ENCODE peak calls at places on chromosomes 5 and 9, in eight cellular contexts. V, S, F, J, K, C, P and D are unnamed samples. For H3K4me1, the result is how much of the 10 kb centered on the place peaks cover.

GRCh38 chr9:90999425-91000397 is 198.1 kb downstream of the SYK start:
- DNase-seq in P (no peak), S (no peak), F (no peak), J (no peak), V (no peak), C (no peak), K (no peak), D (no peak)

GRCh38 chr5:158140120-158140778 is 281.3 kb upstream of the CLINT1 start:
- DNase-seq in P (no peak), S (peak), J (no peak), F (no peak), C (no peak), K (no peak), V (no peak), D (no peak)

GRCh38 chr5:146369691-146370090 is 31.1 kb downstream of the POU4F3 start:
- DNase-seq in J (no peak), V (no peak), K (no peak), S (no peak), P (no peak), C (no peak), F (no peak), D (no peak)

GRCh38 chr9:134396258-134396742 is 70.0 kb downstream of the RXRA start:
- DNase-seq in S (no peak), F (no peak), V (peak), K (no peak), J (peak), C (peak), P (no peak), D (no peak)

GRCh38 chr5:145479862-145480261 is 355.3 kb downstream of the PRELID2 start:
- DNase-seq in J (no peak), V (no peak), K (no peak), C (no peak), F (no peak), P (no peak), S (no peak), D (no peak)

GRCh38 chr9:131178382-131178781 is 53.0 kb downstream of the NUP214 start:
- DNase-seq in K (peak), F (peak), P (peak), V (peak), S (peak), J (peak), C (peak), D (peak)

GRCh38 chr9:16367605-16368424 is 502.7 kb downstream of the BNC2 start:
- DNase-seq in F (no peak), C (no peak), P (no peak), J (no peak), V (no peak), S (no peak), K (no peak), D (no peak)

GRCh38 chr9:130549093-130549735 is 30.2 kb upstream of the FUBP3 start:
- DNase-seq in C (no peak), F (no peak), K (peak), P (peak), S (no peak), V (no peak), J (no peak), D (no peak)

GRCh38 chr5:129904667-129905466 is 602 bp downstream of the CHSY3 start:
- DNase-seq in V (no peak), P (peak), C (no peak), J (peak), F (peak), K (no peak), S (peak), D (no peak)

GRCh38 chr9:113934826-113935676 is 58.9 kb downstream of the ZNF618 start:
- DNase-seq in J (no peak), C (no peak), V (no peak), P (no peak), F (no peak), K (no peak), S (no peak), D (no peak)

GRCh38 chr9:117145811-117146490 is 268.9 kb downstream of the ASTN2 start:
- DNase-seq in J (no peak), K (no peak), C (no peak), F (no peak), P (no peak), V (no peak), S (no peak), D (no peak)

GRCh38 chr9:128940946-128941755 is 6.3 kb downstream of the DOLK start:
- DNase-seq in K (no peak), C (no peak), P (no peak), V (no peak), J (no peak), S (no peak), F (no peak), D (no peak)

GRCh38 chr9:36765468-36766341 is 193.0 kb downstream of the MELK start:
- DNase-seq in P (peak), F (peak), K (peak), S (peak), V (peak), C (peak), J (peak), D (no peak)

GRCh38 chr9:129472651-129473102 is 148.2 kb downstream of the C9orf50 start:
- DNase-seq in S (no peak), C (no peak), P (no peak), V (no peak), K (no peak), J (no peak), F (no peak), D (no peak)

GRCh38 chr5:56415356-56415765 is 182.2 kb upstream of the ANKRD55 start:
- DNase-seq in S (peak), F (no peak), P (peak), J (peak), V (no peak), K (no peak), C (no peak), D (no peak)

GRCh38 chr9:133538851-133539250 is 4.3 kb downstream of the ADAMTSL2 start:
- DNase-seq in C (no peak), S (no peak), P (no peak), V (no peak), K (no peak), F (no peak), J (no peak), D (no peak)

GRCh38 chr9:545480-545879 is 296.0 kb upstream of the DMRT1 start:
- DNase-seq in C (no peak), S (peak), K (no peak), V (no peak), J (no peak), P (no peak), F (no peak), D (no peak)

GRCh38 chr5:77356740-77357139 is 135.4 kb downstream of the WDR41 start:
- DNase-seq in V (no peak), J (no peak), S (no peak), F (peak), C (no peak), K (no peak), P (no peak), D (no peak)

GRCh38 chr9:111271481-111272080 is 58.4 kb downstream of the OR2K2 start:
- DNase-seq in V (no peak), F (peak), C (no peak), S (no peak), J (no peak), K (no peak), P (no peak), D (no peak)

GRCh38 chr5:151949909-151950308 is 25.3 kb upstream of the GLRA1 start:
- DNase-seq in K (no peak), P (no peak), J (no peak), F (no peak), C (no peak), S (no peak), V (no peak), D (no peak)

GRCh38 chr9:127918201-127919107 is 1.6 kb upstream of the ST6GALNAC4 start:
- DNase-seq in V (no peak), C (no peak), F (peak), J (peak), S (no peak), K (no peak), P (peak), D (no peak)

GRCh38 chr5:10789021-10789420 is 28.0 kb upstream of the DAP start:
- DNase-seq in C (no peak), K (no peak), V (no peak), F (no peak), J (peak), S (peak), P (no peak), D (no peak)

GRCh38 chr9:76912631-76913275 is 6.8 kb upstream of the PRUNE2 start:
- DNase-seq in C (no peak), S (no peak), F (peak), K (peak), V (no peak), P (no peak), J (no peak), D (no peak)

GRCh38 chr9:75866273-75866871 is 24.1 kb upstream of the PCSK5 start:
- DNase-seq in V (peak), C (no peak), J (peak), F (peak), P (peak), S (no peak), K (peak), D (no peak)

GRCh38 chr5:59588922-59589321 is 304.6 kb downstream of the PDE4D start:
- DNase-seq in C (no peak), S (no peak), F (no peak), J (no peak), P (peak), V (no peak), K (no peak), D (no peak)

GRCh38 chr9:86732514-86732913 is 214.8 kb downstream of the GAS1 start:
- DNase-seq in V (no peak), J (no peak), S (no peak), F (no peak), K (no peak), P (no peak), C (no peak), D (no peak)

GRCh38 chr5:64789457-64789856 is 20.7 kb downstream of the CWC27 start:
- DNase-seq in V (no peak), C (no peak), F (no peak), J (no peak), S (no peak), P (no peak), K (no peak), D (no peak)

GRCh38 chr5:159788835-159789331 is 127.4 kb upstream of the ADRA1B start:
- DNase-seq in J (no peak), S (peak), C (no peak), F (no peak), P (no peak), V (no peak), K (no peak), D (no peak)

GRCh38 chr5:95005811-95006210 is 279.1 kb downstream of the MCTP1 start:
- DNase-seq in F (no peak), J (no peak), S (no peak), C (no peak), V (no peak), P (no peak), K (no peak), D (no peak)

GRCh38 chr5:123844873-123845272 is 332.9 kb downstream of the CSNK1G3 start:
- DNase-seq in P (no peak), K (no peak), S (no peak), V (no peak), C (no peak), J (no peak), F (no peak), D (no peak)

GRCh38 chr5:1481266-1481998 is 36.2 kb upstream of the SLC6A3 start:
- DNase-seq in J (no peak), P (no peak), S (no peak), V (no peak), K (no peak), C (no peak), F (no peak), D (no peak)

GRCh38 chr9:86230858-86231257 is 28.6 kb downstream of the C9orf153 start:
- DNase-seq in V (no peak), S (no peak), J (no peak), K (no peak), C (no peak), F (no peak), P (no peak), D (no peak)

GRCh38 chr9:122463828-122464632 is 13.7 kb downstream of the OR1J1 start:
- DNase-seq in F (peak), K (peak), V (no peak), P (peak), J (no peak), C (no peak), S (no peak), D (no peak)

GRCh38 chr5:135211083-135211790 is 177.2 kb upstream of the PITX1 start:
- DNase-seq in S (no peak), V (no peak), C (no peak), J (no peak), P (no peak), K (no peak), F (no peak), D (no peak)

GRCh38 chr5:69166686-69167487 is at the start of gene CCNB1:
- DNase-seq in F (peak), V (peak), S (peak), P (peak), J (peak), C (peak), K (peak), D (peak)

DNA sequence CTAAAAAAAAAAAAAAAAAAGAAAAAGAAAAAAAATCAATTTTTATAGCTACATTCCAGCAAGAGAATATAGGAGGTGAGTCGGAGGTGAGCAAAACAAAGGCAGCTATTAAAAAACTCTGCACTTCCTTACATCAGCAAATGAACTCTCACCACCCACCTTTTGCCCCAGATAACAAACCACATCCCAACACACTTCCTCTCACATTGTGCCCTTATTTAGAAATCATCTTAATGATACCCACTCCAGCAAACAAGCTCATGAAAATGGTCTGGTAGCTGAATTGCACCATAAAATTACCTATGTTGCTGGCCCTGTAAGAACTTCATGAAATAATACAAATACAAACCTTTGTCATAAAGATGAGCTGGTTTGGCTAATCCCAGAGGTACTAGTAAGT is 82.9 kb downstream of the CEMIP2 start:
- DNase-seq in K (no peak), J (no peak), C (peak), P (no peak), V (peak), S (no peak), F (no peak), D (no peak)
- H3K4me1 ChIP-seq in K (half or more), J (under half), C (under half), P (half or more), V (under half), S (under half), F (under half), D (under half)

GRCh38 chr9:93003552-93004407 is 54.7 kb upstream of the SUSD3 start:
- DNase-seq in V (peak), C (peak), K (peak), F (peak), J (peak), P (peak), S (peak), D (peak)
- H3K4me3 ChIP-seq in V (peak), C (peak), K (peak), F (peak), J (peak), P (peak), S (peak), D (peak)

GRCh38 chr9:137634016-137634415 is 15.2 kb downstream of the EHMT1 start:
- DNase-seq in S (no peak), J (no peak), F (no peak), C (no peak), V (no peak), P (no peak), K (no peak), D (no peak)
- H3K4me1 ChIP-seq in S (half or more), J (under half), F (under half), C (under half), V (under half), P (under half), K (under half), D (under half)

GRCh38 chr9:79489241-79490000 is 82.3 kb upstream of the TLE4 start:
- DNase-seq in F (no peak), S (no peak), C (no peak), P (peak), K (no peak), V (no peak), J (peak), D (no peak)
- H3K4me3 ChIP-seq in F (no peak), S (no peak), C (no peak), P (no peak), K (no peak), V (no peak), J (no peak), D (no peak)

GRCh38 chr5:132471944-132472343 is 18.6 kb downstream of the IRF1 start:
- DNase-seq in S (no peak), K (no peak), P (no peak), V (no peak), J (peak), F (no peak), C (no peak), D (no peak)

GRCh38 chr5:132470596-132470995 is 20.0 kb downstream of the IRF1 start:
- DNase-seq in K (no peak), J (peak), P (no peak), F (no peak), V (no peak), S (no peak), C (no peak), D (no peak)

GRCh38 chr5:132472431-132472830 is 18.1 kb downstream of the IRF1 start:
- DNase-seq in C (no peak), P (no peak), K (no peak), F (no peak), S (no peak), J (peak), V (no peak), D (no peak)

GRCh38 chr5:132469380-132470372 is 20.9 kb downstream of the IRF1 start:
- DNase-seq in V (no peak), K (no peak), P (no peak), J (peak), F (no peak), S (no peak), C (no peak), D (no peak)

DNA sequence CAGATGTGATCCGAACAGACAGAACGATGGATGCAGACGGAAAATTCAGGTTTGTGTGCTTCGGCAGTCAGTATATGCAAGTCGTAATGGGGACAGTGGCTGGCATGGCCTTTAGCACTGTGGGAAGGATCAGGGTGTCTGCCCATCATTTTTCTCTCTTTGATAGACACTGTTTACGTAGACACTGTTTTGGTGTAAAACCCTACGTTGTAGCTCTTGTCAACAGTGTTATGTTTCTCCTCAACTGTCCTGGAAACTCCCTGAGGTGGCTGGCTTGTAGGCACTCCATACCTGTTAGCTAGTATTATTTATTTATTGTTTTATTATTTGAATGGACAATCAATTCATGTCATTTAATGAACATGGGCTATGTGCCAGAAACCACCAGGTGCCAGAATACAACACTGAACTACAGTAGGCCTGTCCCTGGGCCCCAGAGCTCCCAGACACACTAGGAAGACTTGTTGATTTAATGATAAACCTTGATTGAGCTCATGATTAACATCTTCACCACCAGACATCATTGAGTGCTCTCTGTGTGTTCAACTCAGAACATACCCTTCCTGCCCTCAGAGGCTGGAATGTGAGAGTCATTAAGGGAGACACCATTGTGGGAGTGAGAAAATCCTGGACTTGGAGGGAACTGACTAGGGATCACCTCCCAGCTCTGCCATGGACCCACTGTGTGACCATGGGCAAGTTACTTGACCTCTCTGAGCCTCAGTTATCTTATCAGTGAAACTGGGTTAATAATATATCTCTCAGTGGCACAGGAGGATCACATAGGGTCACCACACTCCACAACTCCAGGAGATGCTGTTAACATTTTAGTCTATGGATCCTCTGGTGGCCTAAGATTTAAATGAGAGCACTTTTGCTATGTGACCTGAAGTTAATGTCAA is 19.3 kb downstream of the IRF1 start:
- DNase-seq in V (no peak), C (no peak), P (no peak), S (no peak), K (no peak), F (no peak), J (peak), D (no peak)
- H3K4me1 ChIP-seq in V (half or more), C (half or more), P (under half), S (half or more), K (under half), F (under half), J (under half), D (under half)

GRCh38 chr5:30932611-30933010 is 260.9 kb upstream of the CDH6 start:
- DNase-seq in C (no peak), S (no peak), V (no peak), K (no peak), F (no peak), P (no peak), J (no peak), D (no peak)
- H3K4me3 ChIP-seq in C (no peak), S (no peak), V (no peak), K (no peak), F (no peak), P (no peak), J (no peak), D (no peak)